ENCODE peak calls at places on chromosome 6, in four cellular contexts. K is H9, U is IMR-90, H is H1. S is an unnamed sample.

GRCh38 chr6:159056432-159056831 is 11.6 kb upstream of the TAGAP start:
- DNase-seq in K (no peak), U (no peak), H (no peak), S (no peak)

GRCh38 chr6:141202641-141203040 is 930.1 kb upstream of the GJE1 start:
- DNase-seq in K (no peak), U (no peak), H (no peak), S (no peak)

GRCh38 chr6:431986-432385 is 40.4 kb downstream of the IRF4 start:
- DNase-seq in K (no peak), U (no peak), H (no peak), S (no peak)

GRCh38 chr6:104404377-104404776 is 455.3 kb downstream of the HACE1 start:
- DNase-seq in K (no peak), U (no peak), H (no peak), S (peak)

GRCh38 chr6:46521464-46521971 is 30.3 kb upstream of the RCAN2 start:
- DNase-seq in K (no peak), U (peak), H (no peak), S (no peak)

GRCh38 chr6:16129623-16130243 is 847 bp downstream of the MYLIP start:
- DNase-seq in K (peak), U (peak), H (peak), S (peak)

GRCh38 chr6:102215425-102215824 is 821.9 kb downstream of the GRIK2 start:
- DNase-seq in K (no peak), U (no peak), H (no peak), S (no peak)

GRCh38 chr6:31651602-31652191 is 764 bp downstream of the BAG6 start:
- DNase-seq in K (peak), U (peak), H (no peak), S (peak)

GRCh38 chr6:390914-391558 is 516 bp upstream of the IRF4 start:
- DNase-seq in K (peak), U (no peak), H (peak), S (peak)

GRCh38 chr6:8881663-8882062 is 446.3 kb upstream of the SLC35B3 start:
- DNase-seq in K (no peak), U (no peak), H (no peak), S (no peak)

GRCh38 chr6:32965901-32966300 is 2.5 kb upstream of the BRD2 start:
- DNase-seq in K (no peak), U (peak), H (no peak), S (no peak)

GRCh38 chr6:135842618-135843392 is 8.7 kb upstream of the PDE7B start:
- DNase-seq in K (no peak), U (no peak), H (no peak), S (no peak)

GRCh38 chr6:166930354-166930891 is 25.9 kb downstream of the RNASET2 start:
- DNase-seq in K (no peak), U (no peak), H (no peak), S (no peak)

GRCh38 chr6:129671442-129672344 is 38.3 kb downstream of the ARHGAP18 start:
- DNase-seq in K (no peak), U (no peak), H (no peak), S (peak)

GRCh38 chr6:27608916-27609883 is 136.3 kb upstream of the ZNF184 start:
- DNase-seq in K (peak), U (peak), H (peak), S (peak)

GRCh38 chr6:128067446-128068109 is 166.7 kb upstream of the THEMIS start:
- DNase-seq in K (peak), U (no peak), H (no peak), S (peak)

GRCh38 chr6:32152414-32153251 is 894 bp upstream of the PRRT1 start:
- DNase-seq in K (no peak), U (peak), H (no peak), S (no peak)

GRCh38 chr6:167537816-167538215 is 212.9 kb downstream of the TTLL2 start:
- DNase-seq in K (no peak), U (no peak), H (no peak), S (no peak)

GRCh38 chr6:103122766-103123601 is 1729.5 kb downstream of the GRIK2 start:
- DNase-seq in K (peak), U (peak), H (peak), S (peak)

GRCh38 chr6:167797079-167797870 is 29.4 kb upstream of the AFDN start:
- DNase-seq in K (no peak), U (no peak), H (peak), S (peak)

GRCh38 chr6:19663479-19663878 is 173.7 kb upstream of the ID4 start:
- DNase-seq in K (no peak), U (no peak), H (no peak), S (no peak)

GRCh38 chr6:19669206-19669605 is 168.0 kb upstream of the ID4 start:
- DNase-seq in K (no peak), U (no peak), H (no peak), S (no peak)

GRCh38 chr6:19664050-19664449 is 173.1 kb upstream of the ID4 start:
- DNase-seq in K (no peak), U (no peak), H (no peak), S (no peak)

GRCh38 chr6:19664878-19665715 is 172.1 kb upstream of the ID4 start:
- DNase-seq in K (no peak), U (no peak), H (no peak), S (no peak)

GRCh38 chr6:19668710-19669109 is 168.5 kb upstream of the ID4 start:
- DNase-seq in K (no peak), U (no peak), H (no peak), S (no peak)
- H4K5ac ChIP-seq in K (no peak), U (no peak), H (no peak), S (no peak)

DNA sequence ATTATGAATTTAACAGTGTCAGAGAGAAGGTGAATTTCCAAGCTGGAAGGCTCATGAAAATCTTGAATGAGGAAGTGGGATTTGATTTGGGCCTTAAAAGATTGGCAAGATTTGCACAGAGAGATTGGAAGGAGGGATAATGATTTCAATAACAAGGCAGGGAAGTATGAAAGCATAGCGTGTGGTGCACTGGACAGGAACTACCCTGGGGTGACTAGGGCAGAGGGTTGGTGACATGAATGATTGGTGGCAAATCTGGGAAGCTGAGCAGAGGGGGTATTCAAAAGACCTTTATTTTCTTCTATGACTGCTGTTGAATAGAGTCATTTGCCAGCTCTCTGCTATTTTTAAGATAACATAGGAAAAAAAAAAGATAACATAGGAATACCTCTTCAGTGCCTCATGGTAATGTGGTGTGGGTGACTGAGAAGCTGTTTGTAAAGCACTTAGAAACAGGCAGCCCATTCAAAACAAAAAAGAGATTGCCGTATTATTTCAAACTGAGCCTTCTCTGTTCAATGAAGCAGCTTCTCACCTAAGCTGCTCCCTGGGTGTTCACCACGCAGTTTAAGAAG is 591.5 kb downstream of the PKHD1 start:
- DNase-seq in K (no peak), U (no peak), H (no peak), S (peak)
- H4K5ac ChIP-seq in K (no peak), U (no peak), H (no peak), S (no peak)

GRCh38 chr6:5610640-5611039 is 349.3 kb downstream of the FARS2 start:
- DNase-seq in K (no peak), U (no peak), H (no peak), S (no peak)

GRCh38 chr6:5606546-5606945 is 345.2 kb downstream of the FARS2 start:
- DNase-seq in K (no peak), U (no peak), H (no peak), S (no peak)
- H4K5ac ChIP-seq in K (no peak), U (no peak), H (no peak), S (no peak)

DNA sequence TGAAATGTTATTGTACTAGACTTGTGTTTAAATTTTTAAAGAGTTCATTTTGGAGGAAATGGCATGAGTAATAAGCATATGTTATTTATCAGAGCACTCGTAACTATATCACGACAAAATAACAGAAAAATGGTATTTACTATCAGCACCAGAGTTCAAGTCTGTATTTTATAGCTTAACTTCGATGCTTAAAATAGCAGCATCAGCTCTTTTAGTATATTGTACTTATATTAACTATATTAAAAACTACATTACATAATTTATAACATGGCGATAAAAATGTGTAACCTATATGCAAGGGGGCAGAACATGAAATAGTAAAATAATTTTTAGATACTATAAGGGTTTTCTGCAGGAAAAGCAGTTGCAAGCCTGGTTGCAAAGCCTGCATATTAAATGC is 52.9 kb downstream of the ABRACL start:
- DNase-seq in K (no peak), U (no peak), H (no peak), S (no peak)
- H4K5ac ChIP-seq in K (no peak), U (no peak), H (no peak), S (no peak)

GRCh38 chr6:42142118-42142835 is at the start of gene C6orf132:
- DNase-seq in K (peak), U (no peak), H (peak), S (peak)

GRCh38 chr6:42147138-42147562 is 4.7 kb upstream of the C6orf132 start:
- DNase-seq in K (no peak), U (no peak), H (no peak), S (peak)

GRCh38 chr6:42150254-42150653 is 7.8 kb upstream of the C6orf132 start:
- DNase-seq in K (no peak), U (no peak), H (no peak), S (no peak)

GRCh38 chr6:42152024-42152423 is 9.6 kb upstream of the C6orf132 start:
- DNase-seq in K (no peak), U (no peak), H (no peak), S (no peak)

DNA sequence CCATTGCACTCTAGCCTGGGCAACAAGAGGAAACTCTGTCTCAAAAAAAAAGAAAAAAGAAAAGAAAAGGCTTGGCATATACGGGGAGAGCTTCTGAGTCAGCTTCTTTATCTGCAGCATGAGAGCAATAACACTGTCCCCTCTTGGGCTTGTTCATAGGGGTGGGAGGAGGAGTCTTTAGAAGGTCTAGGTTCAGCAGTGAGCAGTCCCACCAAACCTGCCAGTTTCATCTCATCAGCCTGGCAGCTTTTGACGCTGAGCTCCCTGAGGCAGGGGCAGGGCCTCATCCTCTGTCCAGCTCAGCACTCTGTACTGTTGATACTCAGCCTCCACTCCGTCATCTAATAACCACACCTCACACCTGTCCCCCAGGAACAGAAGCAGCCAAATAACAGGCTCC is 5.6 kb upstream of the C6orf132 start:
- DNase-seq in K (no peak), U (peak), H (no peak), S (no peak)
- H4K5ac ChIP-seq in K (no peak), U (no peak), H (no peak), S (no peak)

DNA sequence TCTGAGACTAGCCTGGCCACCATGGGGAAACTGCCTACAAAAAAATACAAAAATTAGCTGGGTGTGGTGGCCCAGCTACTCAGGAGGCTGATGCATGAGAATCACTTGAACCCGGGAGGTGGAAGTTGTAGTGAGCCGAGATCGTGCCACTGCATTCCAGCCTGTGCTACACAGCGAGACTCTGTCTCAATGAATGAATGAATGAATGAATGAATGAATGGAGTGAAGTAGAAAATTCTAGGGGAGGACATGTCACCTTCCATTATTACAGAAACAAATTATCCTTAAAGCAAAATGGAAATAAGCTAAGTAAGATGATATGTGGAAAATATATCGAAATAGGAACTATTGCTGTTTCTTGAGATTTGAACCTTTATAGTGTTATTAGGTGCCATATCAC is 2.9 kb upstream of the PNISR start:
- DNase-seq in K (no peak), U (no peak), H (no peak), S (no peak)
- H4K5ac ChIP-seq in K (no peak), U (no peak), H (no peak), S (no peak)

GRCh38 chr6:92270365-92270764 is 1149.0 kb downstream of the EPHA7 start:
- DNase-seq in K (no peak), U (no peak), H (no peak), S (no peak)
- H4K5ac ChIP-seq in K (no peak), U (no peak), H (no peak), S (no peak)

GRCh38 chr6:35522660-35523658 is 10.3 kb upstream of the TULP1 start:
- DNase-seq in K (peak), U (peak), H (peak), S (peak)
- H4K5ac ChIP-seq in K (no peak), U (no peak), H (no peak), S (no peak)

DNA sequence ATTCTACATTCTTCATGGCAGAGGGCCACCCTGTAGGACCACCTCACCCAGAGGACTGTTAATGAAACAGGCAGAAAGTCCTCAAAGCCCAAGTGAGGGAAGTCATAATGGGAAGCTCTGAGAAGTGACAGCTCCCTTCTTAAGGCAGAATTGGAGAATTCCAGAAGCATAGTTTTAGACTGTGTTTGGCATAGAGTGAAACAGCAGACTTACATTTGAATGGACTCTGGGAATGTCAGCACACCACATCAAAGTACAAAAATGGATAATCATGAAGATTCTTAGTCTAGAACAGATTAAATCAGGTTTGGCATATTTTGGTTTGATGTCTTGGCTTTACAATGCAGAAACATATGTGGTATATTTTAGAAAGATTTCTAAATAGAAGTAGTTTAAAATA is 17.9 kb downstream of the SH3BGRL2 start:
- DNase-seq in K (no peak), U (no peak), H (no peak), S (no peak)
- H4K5ac ChIP-seq in K (no peak), U (no peak), H (no peak), S (no peak)